ENCODE peak calls at places on chromosomes 6 and 20, in seven cellular contexts. Q, O, M, Z, I, T and D are unnamed samples.
A peak's percentile ranks its signal among the peaks of the same experiment; 100 is the strongest.

GRCh38 chr20:56174416-56174815 is 74.1 kb upstream of the MC3R start:
- DNase-seq in Q (no peak), O (no peak), M (no peak), Z (no peak), I (no peak), T (no peak), D (no peak)

GRCh38 chr6:147257760-147258159 is 53.5 kb downstream of the STXBP5 start:
- DNase-seq in Q (no peak), O (no peak), M (no peak), Z (no peak), I (no peak), T (no peak), D (no peak)

GRCh38 chr20:50516180-50516934 is 6.2 kb downstream of the PTPN1 start:
- DNase-seq in Q (no peak), O (no peak), M (no peak), Z (no peak), I (no peak), T (no peak), D (no peak)

GRCh38 chr20:6395695-6396094 is 272.9 kb upstream of the FERMT1 start:
- DNase-seq in Q (no peak), O (no peak), M (no peak), Z (peak; percentile 18), I (no peak), T (no peak), D (no peak)

GRCh38 chr6:158474961-158475343 is 84.9 kb upstream of the TMEM181 start:
- DNase-seq in Q (no peak), O (no peak), M (peak; percentile 27), Z (no peak), I (peak; percentile 91), T (peak; percentile 31), D (no peak)

GRCh38 chr20:47274449-47275108 is 81.9 kb downstream of the ZMYND8 start:
- DNase-seq in Q (no peak), O (no peak), M (peak; percentile 95), Z (peak; percentile 87), I (no peak), T (peak; percentile 93), D (peak; percentile 87)

GRCh38 chr20:54000914-54001313 is 69.5 kb downstream of the BCAS1 start:
- DNase-seq in Q (no peak), O (no peak), M (no peak), Z (no peak), I (no peak), T (no peak), D (no peak)

GRCh38 chr6:132797975-132798819 is at the start of gene SLC18B1:
- DNase-seq in Q (peak; percentile 55), O (peak; percentile 78), M (peak; percentile 34), Z (no peak), I (no peak), T (peak; percentile 39), D (no peak)

GRCh38 chr20:10065154-10065833 is 30.5 kb downstream of the ANKEF1 start:
- DNase-seq in Q (no peak), O (no peak), M (no peak), Z (no peak), I (no peak), T (no peak), D (no peak)

GRCh38 chr6:52517502-52518278 is 59.2 kb downstream of the TRAM2 start:
- DNase-seq in Q (no peak), O (peak; percentile 95), M (peak; percentile 95), Z (peak; percentile 89), I (peak; percentile 34), T (peak; percentile 94), D (peak; percentile 94)

GRCh38 chr20:31652917-31653385 is 15.2 kb downstream of the COX4I2 start:
- DNase-seq in Q (no peak), O (no peak), M (no peak), Z (no peak), I (no peak), T (peak; percentile 64), D (peak; percentile 50)

GRCh38 chr6:24755284-24755683 is 19.5 kb upstream of the GMNN start:
- DNase-seq in Q (no peak), O (no peak), M (no peak), Z (no peak), I (no peak), T (no peak), D (no peak)

GRCh38 chr6:54204921-54205511 is 93.8 kb downstream of the MLIP start:
- DNase-seq in Q (no peak), O (no peak), M (no peak), Z (no peak), I (peak; percentile 26), T (no peak), D (no peak)

GRCh38 chr6:158654498-158654897 is 4.6 kb downstream of the SYTL3 start:
- DNase-seq in Q (no peak), O (peak; percentile 77), M (peak; percentile 84), Z (no peak), I (peak; percentile 71), T (peak; percentile 88), D (peak; percentile 92)

GRCh38 chr6:34526241-34526972 is 29.7 kb downstream of the SPDEF start:
- DNase-seq in Q (no peak), O (no peak), M (no peak), Z (no peak), I (no peak), T (no peak), D (no peak)

GRCh38 chr6:67009818-67010217 is 1302.8 kb upstream of the EYS start:
- DNase-seq in Q (no peak), O (no peak), M (no peak), Z (no peak), I (no peak), T (no peak), D (no peak)

GRCh38 chr20:4135385-4136077 is 120.2 kb upstream of the RNF24 start:
- DNase-seq in Q (no peak), O (no peak), M (peak; percentile 96), Z (peak; percentile 99), I (no peak), T (peak; percentile 97), D (peak; percentile 98)